ENCODE peak calls at places on chromosomes 2 and 18, in four cellular contexts. One of them, this sample, is unnamed.
A peak's percentile ranks its signal among the peaks of the same experiment; 100 is the strongest.

GRCh38 chr2:38720613-38721241 is 30.4 kb downstream of the SRSF7 start:
- DNase-seq in SK-N-SH: no peak
- DNase-seq in GM12878: peak; percentile 40
- DNase-seq in K562: no peak
- DNase-seq in this sample: no peak

GRCh38 chr2:102001767-102002142 is 10.0 kb downstream of the IL1R2 start:
- DNase-seq in SK-N-SH: no peak
- DNase-seq in K562: no peak
- DNase-seq in GM12878: no peak
- DNase-seq in this sample: no peak

GRCh38 chr2:239726091-239726591 is 299.0 kb downstream of the NDUFA10 start:
- DNase-seq in K562: no peak
- DNase-seq in SK-N-SH: no peak
- DNase-seq in GM12878: no peak
- DNase-seq in this sample: no peak

GRCh38 chr2:187654535-187654934 is 100.3 kb upstream of the TFPI start:
- DNase-seq in K562: no peak
- DNase-seq in GM12878: no peak
- DNase-seq in SK-N-SH: no peak
- DNase-seq in this sample: no peak

GRCh38 chr2:174846941-174847938 is 83.0 kb upstream of the CHRNA1 start:
- DNase-seq in GM12878: no peak
- DNase-seq in SK-N-SH: peak; percentile 41
- DNase-seq in K562: no peak
- DNase-seq in this sample: peak; percentile 34

GRCh38 chr18:58452392-58453166 is 176.3 kb downstream of the ALPK2 start:
- DNase-seq in GM12878: no peak
- DNase-seq in K562: no peak
- DNase-seq in SK-N-SH: no peak
- DNase-seq in this sample: no peak

GRCh38 chr2:100754951-100755350 is 65.0 kb upstream of the NPAS2 start:
- DNase-seq in K562: no peak
- DNase-seq in GM12878: no peak
- DNase-seq in SK-N-SH: no peak
- DNase-seq in this sample: no peak

GRCh38 chr2:206531996-206532543 is 88.7 kb downstream of the ADAM23 start:
- DNase-seq in GM12878: no peak
- DNase-seq in SK-N-SH: no peak
- DNase-seq in K562: no peak
- DNase-seq in this sample: no peak

GRCh38 chr2:218896501-218897393 is 16.1 kb downstream of the WNT10A start:
- DNase-seq in GM12878: peak; percentile 84
- DNase-seq in SK-N-SH: peak; percentile 74
- DNase-seq in K562: peak; percentile 31
- DNase-seq in this sample: no peak

GRCh38 chr2:211867845-211868361 is 670.7 kb downstream of the ERBB4 start:
- DNase-seq in K562: no peak
- DNase-seq in SK-N-SH: no peak
- DNase-seq in GM12878: no peak
- DNase-seq in this sample: no peak

GRCh38 chr2:238797537-238797936 is 50.3 kb upstream of the TWIST2 start:
- DNase-seq in K562: no peak
- DNase-seq in GM12878: no peak
- DNase-seq in SK-N-SH: no peak
- DNase-seq in this sample: no peak

GRCh38 chr2:241134711-241135110 is 14.6 kb downstream of the PASK start:
- DNase-seq in GM12878: no peak
- DNase-seq in K562: no peak
- DNase-seq in SK-N-SH: no peak
- DNase-seq in this sample: no peak

GRCh38 chr2:157460384-157460837 is 16.5 kb upstream of the CYTIP start:
- DNase-seq in SK-N-SH: no peak
- DNase-seq in GM12878: no peak
- DNase-seq in K562: no peak
- DNase-seq in this sample: no peak

GRCh38 chr18:45849529-45849928 is 24.1 kb downstream of the SIGLEC15 start:
- DNase-seq in SK-N-SH: no peak
- DNase-seq in K562: no peak
- DNase-seq in GM12878: peak; percentile 45
- DNase-seq in this sample: no peak

DNA sequence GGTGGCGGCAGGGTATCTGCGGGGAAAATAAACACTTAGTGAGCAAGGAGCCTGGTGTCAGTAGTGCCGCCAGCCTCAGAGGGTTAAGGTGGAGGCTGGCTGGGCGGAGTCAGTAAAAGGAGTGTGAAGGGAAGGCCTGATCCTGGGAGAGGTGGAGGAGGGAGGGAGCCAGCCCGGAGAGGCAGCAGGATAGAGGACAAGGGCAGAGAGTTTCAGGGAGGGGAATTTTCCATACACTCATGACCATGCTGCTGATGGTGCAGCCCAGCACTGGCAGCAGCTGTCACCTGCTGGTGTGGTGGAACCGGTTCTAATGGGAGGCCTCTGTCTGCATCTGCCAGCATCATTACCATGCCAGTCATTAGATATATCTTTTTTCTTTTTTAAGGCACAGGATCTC is 2.0 kb upstream of the TEX44 start:
- DNase-seq in SK-N-SH: no peak
- DNase-seq in GM12878: no peak
- DNase-seq in K562: no peak
- DNase-seq in this sample: no peak
- TF ChIP-seq USF1 in SK-N-SH: no peak
- TF ChIP-seq USF1 in GM12878: no peak
- TF ChIP-seq USF1 in K562: no peak
- TF ChIP-seq USF1 in this sample: no peak

DNA sequence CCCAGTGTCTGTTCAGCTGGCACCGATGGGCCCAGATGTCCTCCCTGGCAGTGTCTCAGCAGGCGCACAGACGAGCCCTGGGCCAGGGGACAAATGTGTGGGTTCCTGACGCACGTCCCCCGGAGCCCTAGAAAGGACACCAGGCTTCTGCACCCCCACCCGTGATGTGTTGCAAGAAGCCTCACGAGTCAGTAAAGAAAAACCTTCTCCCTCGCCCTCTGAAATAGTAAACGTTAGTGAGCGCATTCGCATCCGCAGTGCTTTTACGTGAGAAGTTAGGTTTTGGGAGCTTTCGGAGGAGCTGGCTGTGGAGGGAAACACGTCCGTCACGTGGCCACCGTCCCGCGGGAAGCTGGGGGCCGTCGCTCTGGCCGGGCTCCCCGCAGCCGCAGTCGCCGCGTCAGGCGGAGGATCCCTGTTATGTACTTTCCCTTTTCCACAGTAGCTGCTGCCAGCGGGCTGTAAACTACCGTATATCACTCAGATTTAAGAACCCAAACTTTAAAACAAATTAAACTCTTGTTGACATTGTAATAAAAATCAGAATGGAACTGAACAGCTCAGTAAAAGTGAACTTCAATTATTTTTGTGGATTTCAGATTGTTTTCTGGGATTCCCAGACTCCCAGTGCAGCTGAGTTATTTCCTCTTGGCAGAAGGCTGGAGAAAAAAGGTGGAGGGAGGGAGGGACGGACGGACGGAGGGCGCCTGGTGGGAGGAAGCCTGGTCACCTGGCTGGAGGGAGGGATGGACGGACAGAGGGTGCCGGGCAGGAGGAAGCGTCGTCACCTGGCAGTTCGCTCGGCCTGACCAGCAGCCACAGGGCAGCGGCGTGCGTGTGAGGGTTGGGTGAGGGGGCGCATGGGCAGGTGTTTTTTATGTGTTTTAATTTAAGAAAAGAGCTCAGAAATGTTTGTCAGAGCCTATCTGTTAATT is 112.1 kb downstream of the NFATC1 start:
- DNase-seq in K562: peak; percentile 9
- DNase-seq in GM12878: no peak
- DNase-seq in SK-N-SH: no peak
- DNase-seq in this sample: peak; percentile 21
- TF ChIP-seq USF1 in K562: peak; percentile 53
- TF ChIP-seq USF1 in GM12878: no peak
- TF ChIP-seq USF1 in SK-N-SH: peak; percentile 33
- TF ChIP-seq USF1 in this sample: peak; percentile 68

DNA sequence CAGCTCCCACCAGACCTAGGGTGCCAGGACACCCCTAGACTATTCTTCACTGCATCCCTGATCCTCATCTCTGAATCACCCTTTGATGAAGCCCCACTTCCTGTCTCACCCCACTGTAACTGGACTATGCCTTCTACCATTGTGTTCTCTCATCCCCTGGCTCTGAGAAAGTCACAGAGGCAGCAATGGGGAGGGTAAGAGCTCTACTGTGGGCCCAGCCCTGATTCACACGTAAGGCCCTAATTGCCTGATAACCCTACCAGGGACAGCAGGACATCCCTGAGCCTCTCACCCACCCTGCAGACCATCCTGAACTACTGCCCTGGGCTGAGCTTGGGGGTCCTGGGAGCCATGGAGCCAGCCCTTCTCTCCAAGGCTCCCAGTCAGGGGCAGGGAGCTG is 1.5 kb upstream of the PROM2 start:
- DNase-seq in K562: no peak
- DNase-seq in SK-N-SH: no peak
- DNase-seq in GM12878: no peak
- DNase-seq in this sample: peak; percentile 1
- TF ChIP-seq USF1 in K562: no peak
- TF ChIP-seq USF1 in SK-N-SH: no peak
- TF ChIP-seq USF1 in GM12878: no peak
- TF ChIP-seq USF1 in this sample: no peak

GRCh38 chr2:64437883-64438282 is 16.1 kb upstream of the LGALSL start:
- DNase-seq in SK-N-SH: no peak
- DNase-seq in GM12878: no peak
- DNase-seq in K562: no peak
- DNase-seq in this sample: no peak
- TF ChIP-seq USF1 in SK-N-SH: no peak
- TF ChIP-seq USF1 in GM12878: no peak
- TF ChIP-seq USF1 in K562: no peak
- TF ChIP-seq USF1 in this sample: no peak

GRCh38 chr2:170503971-170504819 is 210.9 kb upstream of the SP5 start:
- DNase-seq in K562: no peak
- DNase-seq in SK-N-SH: no peak
- DNase-seq in GM12878: no peak
- DNase-seq in this sample: no peak
- TF ChIP-seq USF1 in K562: no peak
- TF ChIP-seq USF1 in SK-N-SH: no peak
- TF ChIP-seq USF1 in GM12878: no peak
- TF ChIP-seq USF1 in this sample: no peak

DNA sequence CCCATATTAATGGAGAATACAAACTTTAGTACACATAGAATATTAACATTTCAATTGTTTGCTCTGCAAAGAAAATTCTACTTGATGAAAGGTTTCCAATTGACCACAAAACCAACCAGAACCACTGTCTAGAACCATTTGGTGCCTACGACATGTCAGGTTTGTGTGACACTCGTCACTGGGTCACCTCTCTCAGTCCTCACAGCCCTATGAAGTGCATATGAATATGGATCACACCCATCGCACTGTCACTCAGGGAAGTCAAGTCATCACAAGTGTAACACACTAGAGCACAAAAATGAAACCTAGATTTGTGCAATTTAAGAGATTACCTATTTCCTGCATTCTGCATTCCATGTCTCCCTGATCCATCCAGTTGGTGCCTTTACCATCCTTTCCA is 43.7 kb downstream of the PTPN2 start:
- DNase-seq in GM12878: no peak
- DNase-seq in K562: no peak
- DNase-seq in SK-N-SH: no peak
- DNase-seq in this sample: no peak
- TF ChIP-seq USF1 in GM12878: no peak
- TF ChIP-seq USF1 in K562: no peak
- TF ChIP-seq USF1 in SK-N-SH: no peak
- TF ChIP-seq USF1 in this sample: no peak

This sample was measured in WTC11.